ENCODE peak calls at places on chromosomes 12 and 14, in eight cellular contexts. One of them, this sample, is unnamed.

GRCh38 chr14:101965796-101966718 is 1.7 kb downstream of the DYNC1H1 start:
- DNase-seq in endothelial cell of umbilical vein: peak
- DNase-seq in HCT116: no peak
- DNase-seq in HepG2: no peak
- DNase-seq in Panc1: no peak
- DNase-seq in stomach: no peak
- DNase-seq in SK-N-SH: no peak
- DNase-seq in transverse colon: no peak
- DNase-seq in this sample: no peak

GRCh38 chr14:104087981-104088850 is 2.7 kb downstream of the ASPG start:
- DNase-seq in stomach: peak
- DNase-seq in endothelial cell of umbilical vein: no peak
- DNase-seq in HCT116: no peak
- DNase-seq in HepG2: peak
- DNase-seq in transverse colon: peak
- DNase-seq in SK-N-SH: no peak
- DNase-seq in Panc1: no peak
- DNase-seq in this sample: no peak

GRCh38 chr14:102827716-102828115 is 50.5 kb downstream of the TRAF3 start:
- DNase-seq in HepG2: no peak
- DNase-seq in Panc1: no peak
- DNase-seq in SK-N-SH: no peak
- DNase-seq in transverse colon: no peak
- DNase-seq in stomach: no peak
- DNase-seq in HCT116: no peak
- DNase-seq in endothelial cell of umbilical vein: no peak
- DNase-seq in this sample: no peak

GRCh38 chr14:74825008-74825407 is 50.9 kb downstream of the PROX2 start:
- DNase-seq in SK-N-SH: no peak
- DNase-seq in HCT116: no peak
- DNase-seq in HepG2: no peak
- DNase-seq in transverse colon: no peak
- DNase-seq in Panc1: no peak
- DNase-seq in endothelial cell of umbilical vein: peak
- DNase-seq in stomach: no peak
- DNase-seq in this sample: no peak

GRCh38 chr12:45231515-45232145 is 15.7 kb downstream of the ANO6 start:
- DNase-seq in HCT116: no peak
- DNase-seq in endothelial cell of umbilical vein: peak
- DNase-seq in stomach: no peak
- DNase-seq in Panc1: no peak
- DNase-seq in SK-N-SH: no peak
- DNase-seq in HepG2: peak
- DNase-seq in transverse colon: no peak
- DNase-seq in this sample: no peak

GRCh38 chr12:68627673-68628319 is 17.1 kb downstream of the RAP1B start:
- DNase-seq in HCT116: no peak
- DNase-seq in endothelial cell of umbilical vein: no peak
- DNase-seq in SK-N-SH: no peak
- DNase-seq in stomach: no peak
- DNase-seq in Panc1: no peak
- DNase-seq in HepG2: no peak
- DNase-seq in transverse colon: no peak
- DNase-seq in this sample: no peak

GRCh38 chr12:132477009-132477702 is 12.8 kb upstream of the FBRSL1 start:
- DNase-seq in stomach: no peak
- DNase-seq in SK-N-SH: no peak
- DNase-seq in HepG2: no peak
- DNase-seq in endothelial cell of umbilical vein: no peak
- DNase-seq in HCT116: no peak
- DNase-seq in Panc1: no peak
- DNase-seq in transverse colon: no peak
- DNase-seq in this sample: no peak

GRCh38 chr12:65741662-65742480 is 82.4 kb upstream of the HMGA2 start:
- DNase-seq in SK-N-SH: peak
- DNase-seq in Panc1: no peak
- DNase-seq in endothelial cell of umbilical vein: peak
- DNase-seq in HepG2: peak
- DNase-seq in transverse colon: peak
- DNase-seq in HCT116: no peak
- DNase-seq in stomach: no peak
- DNase-seq in this sample: no peak

GRCh38 chr14:74888164-74889158 is 6.7 kb downstream of the DLST start:
- DNase-seq in HepG2: no peak
- DNase-seq in transverse colon: no peak
- DNase-seq in SK-N-SH: no peak
- DNase-seq in HCT116: peak
- DNase-seq in stomach: no peak
- DNase-seq in Panc1: no peak
- DNase-seq in endothelial cell of umbilical vein: no peak
- DNase-seq in this sample: no peak

GRCh38 chr14:104085032-104085888 is at the start of gene ASPG:
- DNase-seq in endothelial cell of umbilical vein: no peak
- DNase-seq in HCT116: no peak
- DNase-seq in transverse colon: peak
- DNase-seq in Panc1: no peak
- DNase-seq in SK-N-SH: peak
- DNase-seq in stomach: peak
- DNase-seq in HepG2: no peak
- DNase-seq in this sample: no peak

GRCh38 chr12:22990501-22990900 is 365.5 kb downstream of the ETNK1 start:
- DNase-seq in stomach: no peak
- DNase-seq in HepG2: no peak
- DNase-seq in HCT116: no peak
- DNase-seq in endothelial cell of umbilical vein: no peak
- DNase-seq in Panc1: no peak
- DNase-seq in SK-N-SH: no peak
- DNase-seq in transverse colon: no peak
- DNase-seq in this sample: no peak

GRCh38 chr14:31990959-31991541 is 86.1 kb upstream of the ARHGAP5 start:
- DNase-seq in Panc1: no peak
- DNase-seq in stomach: no peak
- DNase-seq in HepG2: peak
- DNase-seq in endothelial cell of umbilical vein: peak
- DNase-seq in transverse colon: no peak
- DNase-seq in SK-N-SH: no peak
- DNase-seq in HCT116: no peak
- DNase-seq in this sample: no peak

GRCh38 chr14:58282925-58283593 is 15.3 kb upstream of the ARID4A start:
- DNase-seq in endothelial cell of umbilical vein: no peak
- DNase-seq in HepG2: no peak
- DNase-seq in transverse colon: no peak
- DNase-seq in SK-N-SH: no peak
- DNase-seq in HCT116: no peak
- DNase-seq in stomach: no peak
- DNase-seq in Panc1: no peak
- DNase-seq in this sample: no peak

GRCh38 chr12:76018111-76018510 is 13.5 kb downstream of the PHLDA1 start:
- DNase-seq in Panc1: no peak
- DNase-seq in stomach: no peak
- DNase-seq in HepG2: peak
- DNase-seq in transverse colon: no peak
- DNase-seq in endothelial cell of umbilical vein: no peak
- DNase-seq in HCT116: no peak
- DNase-seq in SK-N-SH: no peak
- DNase-seq in this sample: no peak

GRCh38 chr12:52749827-52750226 is 27.3 kb downstream of the KRT76 start:
- DNase-seq in HepG2: no peak
- DNase-seq in stomach: no peak
- DNase-seq in Panc1: no peak
- DNase-seq in endothelial cell of umbilical vein: no peak
- DNase-seq in transverse colon: no peak
- DNase-seq in SK-N-SH: no peak
- DNase-seq in HCT116: no peak
- DNase-seq in this sample: no peak

GRCh38 chr12:71392521-71393145 is 47.0 kb upstream of the LGR5 start:
- DNase-seq in SK-N-SH: peak
- DNase-seq in transverse colon: no peak
- DNase-seq in HepG2: peak
- DNase-seq in Panc1: peak
- DNase-seq in HCT116: peak
- DNase-seq in stomach: no peak
- DNase-seq in endothelial cell of umbilical vein: peak
- DNase-seq in this sample: peak

GRCh38 chr12:23028158-23028802 is 403.3 kb downstream of the ETNK1 start:
- DNase-seq in SK-N-SH: no peak
- DNase-seq in endothelial cell of umbilical vein: no peak
- DNase-seq in stomach: no peak
- DNase-seq in transverse colon: no peak
- DNase-seq in HCT116: no peak
- DNase-seq in Panc1: no peak
- DNase-seq in HepG2: no peak
- DNase-seq in this sample: no peak

GRCh38 chr12:104689630-104690029 is 232.9 kb downstream of the CHST11 start:
- DNase-seq in stomach: no peak
- DNase-seq in Panc1: no peak
- DNase-seq in transverse colon: no peak
- DNase-seq in HepG2: no peak
- DNase-seq in HCT116: no peak
- DNase-seq in endothelial cell of umbilical vein: no peak
- DNase-seq in SK-N-SH: no peak
- DNase-seq in this sample: no peak
- H3K27ac ChIP-seq in stomach: no peak
- H3K27ac ChIP-seq in Panc1: no peak
- H3K27ac ChIP-seq in transverse colon: no peak
- H3K27ac ChIP-seq in HepG2: no peak
- H3K27ac ChIP-seq in HCT116: no peak
- H3K27ac ChIP-seq in endothelial cell of umbilical vein: no peak
- H3K27ac ChIP-seq in SK-N-SH: no peak
- H3K27ac ChIP-seq in this sample: no peak

GRCh38 chr12:83317641-83318040 is 630.9 kb downstream of the TMTC2 start:
- DNase-seq in HCT116: no peak
- DNase-seq in endothelial cell of umbilical vein: no peak
- DNase-seq in transverse colon: no peak
- DNase-seq in stomach: no peak
- DNase-seq in Panc1: no peak
- DNase-seq in SK-N-SH: no peak
- DNase-seq in HepG2: no peak
- DNase-seq in this sample: no peak
- TF ChIP-seq POLR2AphosphoS5 in HCT116: no peak
- TF ChIP-seq POLR2AphosphoS5 in endothelial cell of umbilical vein: no peak
- TF ChIP-seq POLR2AphosphoS5 in transverse colon: no peak
- TF ChIP-seq POLR2AphosphoS5 in stomach: no peak
- TF ChIP-seq POLR2AphosphoS5 in Panc1: no peak
- TF ChIP-seq POLR2AphosphoS5 in SK-N-SH: no peak
- TF ChIP-seq POLR2AphosphoS5 in HepG2: no peak
- TF ChIP-seq POLR2AphosphoS5 in this sample: no peak

GRCh38 chr12:51482808-51483532 is 58.3 kb downstream of the SLC4A8 start:
- DNase-seq in stomach: no peak
- DNase-seq in SK-N-SH: no peak
- DNase-seq in Panc1: no peak
- DNase-seq in transverse colon: no peak
- DNase-seq in HepG2: no peak
- DNase-seq in HCT116: no peak
- DNase-seq in endothelial cell of umbilical vein: peak
- DNase-seq in this sample: no peak
- TF ChIP-seq CTCF in stomach: no peak
- TF ChIP-seq CTCF in SK-N-SH: no peak
- TF ChIP-seq CTCF in Panc1: no peak
- TF ChIP-seq CTCF in transverse colon: no peak
- TF ChIP-seq CTCF in HepG2: no peak
- TF ChIP-seq CTCF in HCT116: no peak
- TF ChIP-seq CTCF in endothelial cell of umbilical vein: no peak
- TF ChIP-seq CTCF in this sample: no peak

DNA sequence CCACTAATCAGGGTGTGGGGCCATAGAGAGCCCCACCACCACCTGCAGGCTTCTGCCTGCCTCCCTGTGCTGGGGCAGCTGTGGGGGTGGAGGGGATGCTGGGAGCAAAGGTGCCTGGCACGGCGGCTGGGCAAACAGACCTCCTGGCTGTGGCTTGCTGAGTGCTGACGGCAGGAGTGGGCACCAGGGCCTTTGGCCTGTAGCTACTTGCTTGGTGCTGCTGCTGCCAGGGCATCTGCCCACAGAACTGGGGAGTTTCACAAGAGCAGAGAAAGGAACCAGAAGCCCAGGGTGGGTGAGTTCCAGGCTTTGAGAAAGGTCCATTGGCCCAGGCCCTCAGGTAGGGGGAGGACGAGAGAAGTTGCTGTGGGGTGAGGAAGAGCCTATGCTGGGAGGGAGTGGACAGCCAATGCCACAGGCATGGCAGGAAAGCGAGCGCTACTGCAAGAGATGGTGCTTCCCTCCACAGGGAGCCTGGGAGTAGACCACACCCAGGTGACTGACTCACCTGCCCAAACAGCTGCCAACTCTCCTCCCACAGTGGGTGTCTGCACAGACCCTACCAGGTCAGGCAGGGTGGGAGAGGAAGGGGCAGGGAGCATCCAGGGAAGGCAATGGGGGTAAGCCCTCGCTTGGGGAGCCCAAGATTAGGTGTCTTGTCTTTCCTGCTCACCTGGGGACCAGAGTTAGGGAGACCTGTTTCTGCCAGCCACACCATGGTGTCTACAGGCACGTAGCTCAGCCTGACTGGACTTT is 39.0 kb upstream of the HDAC7 start:
- DNase-seq in transverse colon: no peak
- DNase-seq in Panc1: no peak
- DNase-seq in HCT116: peak
- DNase-seq in HepG2: no peak
- DNase-seq in endothelial cell of umbilical vein: no peak
- DNase-seq in stomach: no peak
- DNase-seq in SK-N-SH: no peak
- DNase-seq in this sample: no peak
- H3K27ac ChIP-seq in transverse colon: no peak
- H3K27ac ChIP-seq in Panc1: no peak
- H3K27ac ChIP-seq in HCT116: no peak
- H3K27ac ChIP-seq in HepG2: no peak
- H3K27ac ChIP-seq in endothelial cell of umbilical vein: no peak
- H3K27ac ChIP-seq in stomach: no peak
- H3K27ac ChIP-seq in SK-N-SH: no peak
- H3K27ac ChIP-seq in this sample: no peak

GRCh38 chr14:93041002-93041401 is 74.7 kb downstream of the ITPK1 start:
- DNase-seq in transverse colon: no peak
- DNase-seq in HepG2: no peak
- DNase-seq in Panc1: no peak
- DNase-seq in endothelial cell of umbilical vein: no peak
- DNase-seq in HCT116: no peak
- DNase-seq in stomach: no peak
- DNase-seq in SK-N-SH: no peak
- DNase-seq in this sample: no peak

GRCh38 chr14:93039649-93040315 is 75.9 kb downstream of the ITPK1 start:
- DNase-seq in endothelial cell of umbilical vein: no peak
- DNase-seq in HepG2: no peak
- DNase-seq in HCT116: no peak
- DNase-seq in SK-N-SH: no peak
- DNase-seq in stomach: no peak
- DNase-seq in transverse colon: no peak
- DNase-seq in Panc1: no peak
- DNase-seq in this sample: no peak

GRCh38 chr14:93042968-93043940 is 72.5 kb downstream of the ITPK1 start:
- DNase-seq in endothelial cell of umbilical vein: peak
- DNase-seq in HCT116: peak
- DNase-seq in Panc1: no peak
- DNase-seq in HepG2: peak
- DNase-seq in stomach: peak
- DNase-seq in SK-N-SH: peak
- DNase-seq in transverse colon: peak
- DNase-seq in this sample: peak

GRCh38 chr14:93041830-93042229 is 73.9 kb downstream of the ITPK1 start:
- DNase-seq in transverse colon: no peak
- DNase-seq in endothelial cell of umbilical vein: no peak
- DNase-seq in stomach: no peak
- DNase-seq in Panc1: no peak
- DNase-seq in SK-N-SH: no peak
- DNase-seq in HepG2: no peak
- DNase-seq in HCT116: no peak
- DNase-seq in this sample: no peak

GRCh38 chr14:93040443-93040842 is 75.3 kb downstream of the ITPK1 start:
- DNase-seq in transverse colon: peak
- DNase-seq in SK-N-SH: no peak
- DNase-seq in HCT116: no peak
- DNase-seq in HepG2: no peak
- DNase-seq in Panc1: no peak
- DNase-seq in endothelial cell of umbilical vein: no peak
- DNase-seq in stomach: peak
- DNase-seq in this sample: no peak
- TF ChIP-seq POLR2AphosphoS5 in transverse colon: no peak
- TF ChIP-seq POLR2AphosphoS5 in SK-N-SH: no peak
- TF ChIP-seq POLR2AphosphoS5 in HCT116: no peak
- TF ChIP-seq POLR2AphosphoS5 in HepG2: no peak
- TF ChIP-seq POLR2AphosphoS5 in Panc1: no peak
- TF ChIP-seq POLR2AphosphoS5 in endothelial cell of umbilical vein: no peak
- TF ChIP-seq POLR2AphosphoS5 in stomach: no peak
- TF ChIP-seq POLR2AphosphoS5 in this sample: no peak